ENCODE peak calls at places on chromosomes 13 and 19, in ten cellular contexts. Z is transverse colon, L is ascending aorta, B is mesothelial cell of epicardium, R is HFFc6, J is left lung, H is glutamatergic neuron, C is GM23338, A is kidney epithelial cell, S is fibroblast of the aortic adventitia. U is an unnamed sample.
A peak's percentile ranks its signal among the peaks of the same experiment; 100 is the strongest.

GRCh38 chr19:43776285-43776684 is 4.5 kb downstream of the KCNN4 start:
- DNase-seq in L (no peak), Z (no peak), R (no peak), B (no peak), C (no peak), S (no peak), A (no peak), H (no peak), J (no peak), U (no peak)

GRCh38 chr13:93450226-93450625 is 223.6 kb downstream of the GPC6 start:
- DNase-seq in Z (no peak), C (no peak), H (no peak), S (peak; percentile 40), J (no peak), B (no peak), L (no peak), A (peak; percentile 14), R (no peak), U (no peak)

GRCh38 chr13:76856141-76856571 is 30.0 kb downstream of the KCTD12 start:
- DNase-seq in S (peak; percentile 84), J (no peak), H (no peak), B (no peak), A (peak; percentile 39), Z (no peak), C (no peak), R (peak; percentile 36), L (no peak), U (no peak)

GRCh38 chr13:75739244-75739868 is 103.2 kb downstream of the LMO7 start:
- DNase-seq in B (no peak), Z (no peak), A (no peak), L (no peak), H (no peak), J (no peak), R (no peak), C (no peak), S (no peak), U (no peak)

GRCh38 chr19:13051581-13052165 is 51.0 kb downstream of the LYL1 start:
- DNase-seq in H (peak; percentile 83), R (no peak), S (no peak), J (peak; percentile 83), A (no peak), C (peak; percentile 95), B (peak; percentile 67), L (peak; percentile 82), Z (peak; percentile 76), U (peak; percentile 67)

GRCh38 chr13:112991611-112992010 is 22.6 kb downstream of the MCF2L start:
- DNase-seq in B (no peak), C (no peak), R (no peak), J (no peak), Z (no peak), H (no peak), S (no peak), A (no peak), L (no peak), U (no peak)

GRCh38 chr13:112443191-112444000 is 67.2 kb downstream of the SPACA7 start:
- DNase-seq in B (no peak), S (no peak), H (peak; percentile 66), A (no peak), Z (no peak), C (peak; percentile 69), L (no peak), R (no peak), J (no peak), U (peak; percentile 64)

GRCh38 chr13:109146912-109147624 is 517.7 kb downstream of the MYO16 start:
- DNase-seq in Z (no peak), B (no peak), C (no peak), H (no peak), S (peak; percentile 80), A (no peak), L (no peak), R (peak; percentile 89), J (no peak), U (no peak)

DNA sequence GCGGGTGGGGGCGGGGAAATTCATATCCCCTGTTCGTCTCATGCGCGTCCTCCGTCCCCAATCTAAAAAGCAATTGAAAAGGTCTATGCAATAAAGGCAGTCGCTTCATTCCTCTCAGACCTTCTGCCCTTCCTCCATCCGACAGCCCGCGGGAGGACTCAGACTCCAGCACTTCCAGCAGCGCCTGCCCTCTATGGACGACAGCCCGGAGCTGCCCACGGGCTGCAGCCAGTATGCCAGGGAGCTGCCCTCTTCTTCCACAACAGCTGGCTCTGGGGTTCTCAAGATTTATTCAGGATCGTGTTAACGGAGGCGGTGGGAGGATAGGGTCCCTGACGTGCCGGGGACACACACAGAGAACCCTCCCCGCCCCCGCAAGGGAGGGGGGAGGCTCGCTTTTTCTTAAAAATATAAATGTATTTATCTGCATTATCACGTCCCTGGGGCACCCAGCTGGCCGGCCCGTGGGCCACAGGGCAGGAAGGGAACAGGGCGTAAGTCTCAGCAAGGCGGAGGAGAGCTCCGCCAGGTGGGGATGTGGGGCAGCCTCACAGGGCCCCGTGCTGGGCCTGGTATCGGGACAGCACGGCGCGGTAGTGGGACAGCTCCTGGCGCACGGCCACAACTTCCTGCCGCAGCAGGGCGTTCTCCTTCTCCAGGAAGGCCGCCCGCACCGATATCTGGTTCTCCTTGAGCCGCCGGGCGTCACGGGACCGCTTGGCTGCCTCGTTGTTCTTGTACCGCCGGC is 6.7 kb downstream of the DBP start:
- DNase-seq in H (peak; percentile 59), R (no peak), B (no peak), A (no peak), Z (peak; percentile 82), L (peak; percentile 86), S (peak; percentile 63), J (peak; percentile 71), C (peak; percentile 88), U (peak; percentile 61)
- TF ChIP-seq CTCF in H (no peak), R (no peak), B (no peak), A (peak; percentile 14), Z (no peak), L (peak; percentile 18), S (peak; percentile 41), J (no peak), C (peak; percentile 56), U (no peak)

DNA sequence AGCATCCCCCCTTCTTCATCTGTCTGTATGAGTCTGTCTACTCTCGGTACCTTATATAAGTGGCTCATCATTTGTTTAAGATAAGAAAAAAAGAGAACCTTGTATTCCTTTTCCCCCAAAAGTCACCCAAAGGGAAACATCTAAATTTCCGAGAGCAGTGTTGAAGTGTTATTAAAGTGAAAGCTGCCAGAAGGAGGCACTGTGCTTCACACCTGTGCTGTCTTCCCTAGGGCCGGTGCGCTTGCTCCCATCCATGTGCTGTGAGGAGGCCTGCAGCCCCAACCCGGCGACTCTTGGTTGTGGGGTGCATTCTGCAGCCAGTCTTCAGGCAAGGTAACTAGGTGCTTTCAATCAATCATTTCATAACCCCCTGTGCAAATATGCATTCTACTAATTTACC is 97.5 kb downstream of the TNFRSF19 start:
- DNase-seq in J (no peak), H (no peak), C (peak; percentile 83), L (no peak), B (no peak), R (no peak), S (no peak), Z (no peak), A (no peak), U (no peak)
- TF ChIP-seq CTCF in J (no peak), H (no peak), C (peak; percentile 70), L (no peak), B (no peak), R (peak; percentile 37), S (no peak), Z (no peak), A (no peak), U (no peak)

GRCh38 chr13:32910530-32910929 is 105.7 kb upstream of the KL start:
- DNase-seq in S (peak; percentile 18), Z (no peak), R (no peak), A (no peak), J (no peak), H (no peak), B (no peak), C (no peak), L (no peak), U (no peak)

GRCh38 chr13:32905864-32906180 is 110.4 kb upstream of the KL start:
- DNase-seq in S (peak; percentile 64), H (no peak), J (no peak), A (no peak), L (no peak), B (no peak), C (no peak), R (no peak), Z (peak; percentile 10), U (no peak)

GRCh38 chr13:32917504-32917903 is 98.7 kb upstream of the KL start:
- DNase-seq in S (peak; percentile 49), J (no peak), B (no peak), H (no peak), Z (no peak), L (no peak), R (no peak), C (no peak), A (no peak), U (no peak)

GRCh38 chr13:32914686-32915085 is 101.5 kb upstream of the KL start:
- DNase-seq in L (no peak), R (no peak), B (no peak), H (no peak), C (no peak), J (no peak), S (no peak), Z (no peak), A (no peak), U (no peak)

GRCh38 chr13:32911506-32911905 is 104.7 kb upstream of the KL start:
- DNase-seq in A (peak; percentile 14), L (no peak), B (no peak), R (peak; percentile 62), Z (no peak), H (no peak), J (no peak), C (peak; percentile 64), S (peak; percentile 26), U (peak; percentile 36)
- TF ChIP-seq CTCF in A (peak; percentile 43), L (no peak), B (no peak), R (peak; percentile 77), Z (no peak), H (peak; percentile 34), J (no peak), C (peak; percentile 88), S (peak; percentile 21), U (no peak)

GRCh38 chr13:30791354-30791921 is 56.1 kb downstream of the ALOX5AP start:
- DNase-seq in C (no peak), S (peak; percentile 75), L (no peak), B (no peak), A (no peak), Z (no peak), H (peak; percentile 34), R (no peak), J (no peak), U (no peak)

GRCh38 chr13:30789360-30789862 is 54.1 kb downstream of the ALOX5AP start:
- DNase-seq in H (no peak), R (no peak), J (no peak), B (no peak), C (no peak), L (no peak), A (no peak), S (no peak), Z (no peak), U (no peak)

GRCh38 chr13:30796132-30796832 is 60.9 kb downstream of the ALOX5AP start:
- DNase-seq in S (peak; percentile 76), C (no peak), R (peak; percentile 71), L (no peak), A (peak; percentile 31), J (no peak), H (no peak), Z (no peak), B (no peak), U (no peak)

GRCh38 chr13:30790592-30790991 is 55.2 kb downstream of the ALOX5AP start:
- DNase-seq in H (no peak), Z (no peak), C (no peak), J (no peak), S (no peak), R (no peak), L (no peak), B (no peak), A (no peak), U (no peak)

GRCh38 chr13:30792257-30793000 is 57.1 kb downstream of the ALOX5AP start:
- DNase-seq in L (peak; percentile 87), A (peak; percentile 84), S (peak; percentile 95), R (peak; percentile 91), Z (peak; percentile 50), B (no peak), C (peak; percentile 20), H (peak; percentile 54), J (peak; percentile 83), U (no peak)
- TF ChIP-seq CTCF in L (peak; percentile 33), A (peak; percentile 71), S (peak; percentile 75), R (peak; percentile 75), Z (no peak), B (no peak), C (no peak), H (no peak), J (no peak), U (no peak)